ENCODE peak calls at places on chromosome 6, in six cellular contexts. S, Q, P, F, J and U are unnamed samples.
A peak's percentile ranks its signal among the peaks of the same experiment; 100 is the strongest.

GRCh38 chr6:30555428-30556005 is 772 bp downstream of the GNL1 start:
- DNase-seq in S (peak; percentile 77), J (peak; percentile 29), Q (peak; percentile 54), F (no peak), P (peak; percentile 47), U (peak; percentile 28)

GRCh38 chr6:91904586-91904985 is 1317.7 kb upstream of the MAP3K7 start:
- DNase-seq in P (no peak), S (no peak), Q (no peak), J (no peak), F (no peak), U (no peak)

GRCh38 chr6:159926542-159927203 is 35.9 kb downstream of the MAS1 start:
- DNase-seq in J (no peak), P (no peak), F (no peak), S (no peak), Q (no peak), U (no peak)

GRCh38 chr6:33663028-33663427 is 41.9 kb downstream of the ITPR3 start:
- DNase-seq in J (no peak), F (no peak), Q (no peak), P (no peak), S (no peak), U (no peak)

GRCh38 chr6:140153703-140154102 is 779.3 kb upstream of the CITED2 start:
- DNase-seq in Q (no peak), S (no peak), J (no peak), F (no peak), P (no peak), U (no peak)

GRCh38 chr6:43883698-43884659 is 114.0 kb downstream of the VEGFA start:
- DNase-seq in F (no peak), J (no peak), Q (no peak), P (peak; percentile 52), S (no peak), U (peak; percentile 69)

GRCh38 chr6:28212510-28213212 is 12.4 kb upstream of the ZSCAN9 start:
- DNase-seq in F (peak; percentile 96), P (peak; percentile 65), Q (peak; percentile 42), S (no peak), J (no peak), U (peak; percentile 69)

GRCh38 chr6:154491567-154492470 is 18.7 kb downstream of the CNKSR3 start:
- DNase-seq in F (no peak), S (no peak), P (no peak), Q (no peak), J (no peak), U (no peak)

GRCh38 chr6:162960674-162961457 is 233.1 kb downstream of the PACRG start:
- DNase-seq in Q (no peak), F (no peak), J (no peak), S (no peak), P (no peak), U (no peak)

GRCh38 chr6:160933256-160933655 is 58.3 kb upstream of the MAP3K4 start:
- DNase-seq in S (no peak), J (no peak), Q (peak; percentile 35), F (no peak), P (no peak), U (no peak)

GRCh38 chr6:33317418-33317667 is 201 bp downstream of the ZBTB22 start:
- DNase-seq in F (no peak), Q (no peak), J (no peak), P (no peak), S (no peak), U (no peak)

GRCh38 chr6:119006972-119007371 is 71.5 kb downstream of the FAM184A start:
- DNase-seq in P (no peak), J (no peak), Q (no peak), S (no peak), F (no peak), U (no peak)

GRCh38 chr6:57143690-57144089 is 28.4 kb upstream of the BAG2 start:
- DNase-seq in P (no peak), F (no peak), S (no peak), J (no peak), Q (no peak), U (no peak)

GRCh38 chr6:57147401-57147800 is 24.7 kb upstream of the BAG2 start:
- DNase-seq in Q (no peak), P (no peak), J (no peak), F (no peak), S (no peak), U (no peak)

GRCh38 chr6:57147955-57148858 is 23.9 kb upstream of the BAG2 start:
- DNase-seq in J (no peak), Q (no peak), F (no peak), S (no peak), P (no peak), U (no peak)
- TF ChIP-seq CTCF in J (no peak), Q (no peak), F (no peak), S (no peak), P (no peak), U (no peak)

GRCh38 chr6:21597243-21597682 is 3.7 kb downstream of the SOX4 start:
- DNase-seq in S (no peak), F (no peak), Q (no peak), P (no peak), J (no peak), U (no peak)

GRCh38 chr6:21595265-21595950 is 1.9 kb downstream of the SOX4 start:
- DNase-seq in F (no peak), S (peak; percentile 56), J (peak; percentile 18), Q (no peak), P (peak; percentile 61), U (peak; percentile 33)

GRCh38 chr6:21595951-21596378 is 2.4 kb downstream of the SOX4 start:
- DNase-seq in P (no peak), J (no peak), Q (peak; percentile 47), S (no peak), F (no peak), U (no peak)

GRCh38 chr6:21597706-21598273 is 4.2 kb downstream of the SOX4 start:
- DNase-seq in Q (no peak), S (no peak), J (no peak), P (no peak), F (no peak), U (no peak)

GRCh38 chr6:21596379-21597242 is 3.1 kb downstream of the SOX4 start:
- DNase-seq in S (peak; percentile 72), Q (peak; percentile 67), F (peak; percentile 70), P (peak; percentile 34), J (no peak), U (peak; percentile 39)
- TF ChIP-seq CTCF in S (peak; percentile 40), Q (peak; percentile 47), F (peak; percentile 35), P (no peak), J (peak; percentile 54), U (peak; percentile 49)

DNA sequence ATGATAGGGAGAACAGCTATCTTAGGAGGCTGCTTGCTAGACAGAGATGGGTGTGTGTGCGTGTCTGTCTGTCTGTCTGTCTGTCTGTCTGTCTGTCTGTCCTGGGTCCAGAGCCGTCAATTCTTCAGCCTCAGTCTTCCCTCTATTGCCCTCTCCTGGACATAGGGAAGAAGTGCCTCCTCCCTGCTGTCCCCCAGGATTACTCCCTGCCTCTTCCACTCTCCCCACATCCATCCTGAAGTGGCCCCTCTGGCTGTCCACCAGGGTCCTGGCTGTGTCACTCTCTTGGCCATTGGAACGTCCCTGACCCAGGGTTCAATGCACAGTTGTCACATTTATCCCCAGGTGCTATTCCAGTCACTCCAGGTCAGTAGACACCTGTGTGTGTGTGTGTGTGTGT is 10.2 kb downstream of the TREML2 start:
- DNase-seq in F (no peak), J (no peak), S (no peak), P (no peak), Q (no peak), U (no peak)
- TF ChIP-seq CTCF in F (no peak), J (no peak), S (no peak), P (no peak), Q (no peak), U (no peak)

DNA sequence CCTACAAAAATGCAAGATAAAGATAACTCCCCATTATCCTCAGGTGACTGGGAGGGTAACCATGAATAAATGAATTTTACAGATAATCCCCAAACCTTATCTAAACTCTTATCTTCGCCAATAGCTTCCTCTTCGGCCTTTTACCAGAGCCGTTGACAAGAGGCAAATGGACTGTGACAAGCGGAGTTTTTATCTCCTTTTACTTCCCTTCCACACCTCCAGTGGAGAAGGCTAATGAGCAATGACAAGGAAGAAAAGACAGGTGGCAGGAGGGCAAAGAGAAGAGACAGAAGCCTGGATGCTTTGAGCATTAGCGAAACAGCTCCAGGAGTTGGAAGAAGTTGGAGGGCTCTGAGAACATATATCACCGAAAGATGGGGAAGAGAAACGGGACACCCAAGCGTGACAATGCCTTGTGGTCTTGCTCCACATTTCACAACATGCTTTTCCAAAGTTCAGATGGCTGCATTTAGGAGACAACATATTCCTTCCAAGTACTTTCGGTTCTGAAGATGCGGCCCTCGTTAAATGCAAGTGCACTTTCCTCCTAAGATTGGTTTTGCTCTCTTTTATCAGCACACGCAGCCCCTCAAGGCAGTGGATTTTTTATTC is 69.2 kb downstream of the PRDM1 start:
- DNase-seq in J (no peak), P (no peak), Q (no peak), S (no peak), F (no peak), U (no peak)
- TF ChIP-seq CTCF in J (no peak), P (no peak), Q (no peak), S (no peak), F (no peak), U (no peak)

DNA sequence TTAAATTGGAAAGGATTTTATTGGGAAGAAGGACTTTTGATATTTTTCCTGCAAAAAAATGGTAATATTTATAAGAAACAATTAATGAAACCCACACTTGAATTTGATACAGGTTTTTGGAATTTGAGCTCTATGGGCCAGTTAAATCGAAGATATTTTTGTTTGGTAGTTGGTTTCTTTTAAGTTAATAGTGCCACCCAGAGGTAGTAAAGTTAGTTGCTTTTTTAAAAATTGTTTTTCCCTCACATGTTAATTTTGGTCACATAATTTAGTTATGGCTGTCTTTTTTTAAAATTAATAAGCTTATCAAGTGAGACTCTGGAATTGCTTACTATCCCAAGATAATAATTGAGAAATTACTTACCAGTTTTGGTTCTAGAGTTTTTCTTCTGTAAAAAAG is 7.1 kb downstream of the PRIM2 start:
- DNase-seq in J (no peak), Q (no peak), P (no peak), F (peak; percentile 28), S (no peak), U (no peak)
- TF ChIP-seq CTCF in J (peak; percentile 25), Q (peak; percentile 19), P (no peak), F (peak; percentile 24), S (peak; percentile 39), U (peak; percentile 26)

GRCh38 chr6:147178355-147178754 is 25.9 kb upstream of the STXBP5 start:
- DNase-seq in F (no peak), S (no peak), J (no peak), Q (no peak), P (no peak), U (no peak)

GRCh38 chr6:147179809-147180208 is 24.4 kb upstream of the STXBP5 start:
- DNase-seq in S (no peak), J (no peak), P (no peak), Q (no peak), F (no peak), U (no peak)

GRCh38 chr6:147176795-147177194 is 27.4 kb upstream of the STXBP5 start:
- DNase-seq in Q (no peak), F (no peak), P (peak; percentile 44), J (no peak), S (no peak), U (no peak)

GRCh38 chr6:147177286-147177685 is 26.9 kb upstream of the STXBP5 start:
- DNase-seq in P (no peak), J (no peak), S (no peak), F (peak; percentile 34), Q (no peak), U (no peak)

GRCh38 chr6:147180926-147181325 is 23.3 kb upstream of the STXBP5 start:
- DNase-seq in P (no peak), S (no peak), F (no peak), J (no peak), Q (no peak), U (no peak)
- TF ChIP-seq CTCF in P (no peak), S (no peak), F (no peak), J (no peak), Q (no peak), U (no peak)

GRCh38 chr6:68468244-68468884 is 166.7 kb upstream of the ADGRB3 start:
- DNase-seq in F (peak; percentile 0), Q (peak; percentile 23), S (no peak), J (no peak), P (no peak), U (no peak)
- TF ChIP-seq CTCF in F (no peak), Q (no peak), S (no peak), J (no peak), P (no peak), U (no peak)